ENCODE peak calls at places on chromosome 9, in four cellular contexts. One of them, this sample, is unnamed.

GRCh38 chr9:83991355-83991754 is 10.8 kb downstream of the RMI1 start:
- DNase-seq in K562: no peak
- DNase-seq in GM12878: no peak
- DNase-seq in WTC11: no peak
- DNase-seq in this sample: no peak

GRCh38 chr9:74589576-74589975 is 92.4 kb downstream of the RORB start:
- DNase-seq in WTC11: no peak
- DNase-seq in K562: no peak
- DNase-seq in GM12878: no peak
- DNase-seq in this sample: no peak

GRCh38 chr9:4596165-4596922 is 65.8 kb upstream of the PLPP6 start:
- DNase-seq in GM12878: peak
- DNase-seq in WTC11: no peak
- DNase-seq in K562: no peak
- DNase-seq in this sample: no peak

GRCh38 chr9:120876842-120877240 is at the start of gene PHF19:
- DNase-seq in GM12878: no peak
- DNase-seq in K562: no peak
- DNase-seq in WTC11: no peak
- DNase-seq in this sample: peak

GRCh38 chr9:91037511-91038482 is 236.2 kb downstream of the SYK start:
- DNase-seq in K562: no peak
- DNase-seq in WTC11: no peak
- DNase-seq in GM12878: no peak
- DNase-seq in this sample: peak

GRCh38 chr9:14692536-14692917 is 705 bp downstream of the ZDHHC21 start:
- DNase-seq in WTC11: no peak
- DNase-seq in GM12878: no peak
- DNase-seq in K562: no peak
- DNase-seq in this sample: peak

GRCh38 chr9:87464110-87464991 is 33.3 kb upstream of the DAPK1 start:
- DNase-seq in GM12878: peak
- DNase-seq in K562: no peak
- DNase-seq in WTC11: no peak
- DNase-seq in this sample: no peak

GRCh38 chr9:76203373-76203772 is 190.9 kb downstream of the RFK start:
- DNase-seq in K562: no peak
- DNase-seq in WTC11: no peak
- DNase-seq in GM12878: no peak
- DNase-seq in this sample: no peak

GRCh38 chr9:121893787-121894186 is 199.3 kb downstream of the TTLL11 start:
- DNase-seq in WTC11: no peak
- DNase-seq in GM12878: no peak
- DNase-seq in K562: no peak
- DNase-seq in this sample: no peak

GRCh38 chr9:127705577-127706215 is 1.1 kb upstream of the CFAP157 start:
- DNase-seq in GM12878: no peak
- DNase-seq in WTC11: no peak
- DNase-seq in K562: no peak
- DNase-seq in this sample: no peak

GRCh38 chr9:134517069-134517680 is 124.4 kb upstream of the COL5A1 start:
- DNase-seq in WTC11: no peak
- DNase-seq in K562: no peak
- DNase-seq in GM12878: no peak
- DNase-seq in this sample: no peak

GRCh38 chr9:112084334-112084733 is 90.8 kb downstream of the SUSD1 start:
- DNase-seq in K562: no peak
- DNase-seq in WTC11: no peak
- DNase-seq in GM12878: no peak
- DNase-seq in this sample: no peak

GRCh38 chr9:80090317-80090716 is 518.6 kb downstream of the TLE4 start:
- DNase-seq in K562: no peak
- DNase-seq in WTC11: no peak
- DNase-seq in GM12878: no peak
- DNase-seq in this sample: no peak

GRCh38 chr9:129398101-129398795 is 220.2 kb upstream of the IER5L start:
- DNase-seq in WTC11: no peak
- DNase-seq in K562: no peak
- DNase-seq in GM12878: no peak
- DNase-seq in this sample: no peak

GRCh38 chr9:110880123-110880522 is 158.1 kb downstream of the LPAR1 start:
- DNase-seq in WTC11: no peak
- DNase-seq in GM12878: no peak
- DNase-seq in K562: no peak
- DNase-seq in this sample: no peak

GRCh38 chr9:94056442-94056974 is 27.8 kb upstream of the PTPDC1 start:
- DNase-seq in K562: no peak
- DNase-seq in GM12878: no peak
- DNase-seq in WTC11: no peak
- DNase-seq in this sample: no peak

GRCh38 chr9:22452415-22453010 is 5.9 kb downstream of the DMRTA1 start:
- DNase-seq in WTC11: peak
- DNase-seq in GM12878: no peak
- DNase-seq in K562: no peak
- DNase-seq in this sample: peak

GRCh38 chr9:138028596-138028995 is 151.0 kb downstream of the CACNA1B start:
- DNase-seq in K562: peak
- DNase-seq in GM12878: no peak
- DNase-seq in WTC11: no peak
- DNase-seq in this sample: no peak

GRCh38 chr9:83322438-83322837 is 215.8 kb downstream of the FRMD3 start:
- DNase-seq in K562: no peak
- DNase-seq in WTC11: no peak
- DNase-seq in GM12878: no peak
- DNase-seq in this sample: peak

GRCh38 chr9:88476491-88477271 is 58.3 kb upstream of the NXNL2 start:
- DNase-seq in WTC11: no peak
- DNase-seq in GM12878: peak
- DNase-seq in K562: no peak
- DNase-seq in this sample: no peak

GRCh38 chr9:128552153-128552743 is at the start of gene SPTAN1:
- DNase-seq in GM12878: peak
- DNase-seq in K562: peak
- DNase-seq in WTC11: peak
- DNase-seq in this sample: peak

GRCh38 chr9:69264526-69264925 is 60.5 kb upstream of the ENTREP1 start:
- DNase-seq in K562: no peak
- DNase-seq in WTC11: no peak
- DNase-seq in GM12878: no peak
- DNase-seq in this sample: no peak

GRCh38 chr9:38018964-38019602 is 49.9 kb downstream of the SHB start:
- DNase-seq in K562: no peak
- DNase-seq in GM12878: no peak
- DNase-seq in WTC11: no peak
- DNase-seq in this sample: peak

GRCh38 chr9:91425270-91425669 is 1.6 kb upstream of the NFIL3 start:
- DNase-seq in K562: no peak
- DNase-seq in GM12878: no peak
- DNase-seq in WTC11: no peak
- DNase-seq in this sample: no peak

GRCh38 chr9:8261737-8262136 is 462.2 kb upstream of the DMAC1 start:
- DNase-seq in GM12878: no peak
- DNase-seq in K562: no peak
- DNase-seq in WTC11: no peak
- DNase-seq in this sample: no peak

GRCh38 chr9:91949946-91950664 is at the start of gene ROR2:
- DNase-seq in WTC11: peak
- DNase-seq in K562: peak
- DNase-seq in GM12878: no peak
- DNase-seq in this sample: no peak

GRCh38 chr9:6247266-6247665 is 31.7 kb downstream of the IL33 start:
- DNase-seq in WTC11: no peak
- DNase-seq in GM12878: no peak
- DNase-seq in K562: no peak
- DNase-seq in this sample: no peak

GRCh38 chr9:128027166-128027539 is 40.0 kb downstream of the NAIF1 start:
- DNase-seq in GM12878: no peak
- DNase-seq in K562: no peak
- DNase-seq in WTC11: no peak
- DNase-seq in this sample: no peak

GRCh38 chr9:105316703-105317102 is 72.3 kb downstream of the SLC44A1 start:
- DNase-seq in GM12878: no peak
- DNase-seq in WTC11: no peak
- DNase-seq in K562: no peak
- DNase-seq in this sample: no peak

GRCh38 chr9:122051401-122052346 is 41.4 kb downstream of the TTLL11 start:
- DNase-seq in WTC11: no peak
- DNase-seq in K562: peak
- DNase-seq in GM12878: peak
- DNase-seq in this sample: no peak

GRCh38 chr9:95080961-95081658 is 236.4 kb downstream of the FANCC start:
- DNase-seq in K562: no peak
- DNase-seq in GM12878: no peak
- DNase-seq in WTC11: no peak
- DNase-seq in this sample: no peak

GRCh38 chr9:92974161-92974661 is 26.9 kb downstream of the FGD3 start:
- DNase-seq in K562: no peak
- DNase-seq in WTC11: no peak
- DNase-seq in GM12878: no peak
- DNase-seq in this sample: peak

GRCh38 chr9:36341936-36342577 is 58.0 kb downstream of the RNF38 start:
- DNase-seq in K562: no peak
- DNase-seq in WTC11: no peak
- DNase-seq in GM12878: no peak
- DNase-seq in this sample: no peak

GRCh38 chr9:121499427-121500164 is at the start of gene GGTA1:
- DNase-seq in K562: peak
- DNase-seq in WTC11: peak
- DNase-seq in GM12878: no peak
- DNase-seq in this sample: no peak

GRCh38 chr9:126049896-126050604 is 276.6 kb upstream of the MVB12B start:
- DNase-seq in GM12878: no peak
- DNase-seq in K562: peak
- DNase-seq in WTC11: no peak
- DNase-seq in this sample: no peak
- TF ChIP-seq CBFB in GM12878: no peak
- TF ChIP-seq CBFB in K562: no peak
- TF ChIP-seq CBFB in WTC11: no peak
- TF ChIP-seq CBFB in this sample: no peak

DNA sequence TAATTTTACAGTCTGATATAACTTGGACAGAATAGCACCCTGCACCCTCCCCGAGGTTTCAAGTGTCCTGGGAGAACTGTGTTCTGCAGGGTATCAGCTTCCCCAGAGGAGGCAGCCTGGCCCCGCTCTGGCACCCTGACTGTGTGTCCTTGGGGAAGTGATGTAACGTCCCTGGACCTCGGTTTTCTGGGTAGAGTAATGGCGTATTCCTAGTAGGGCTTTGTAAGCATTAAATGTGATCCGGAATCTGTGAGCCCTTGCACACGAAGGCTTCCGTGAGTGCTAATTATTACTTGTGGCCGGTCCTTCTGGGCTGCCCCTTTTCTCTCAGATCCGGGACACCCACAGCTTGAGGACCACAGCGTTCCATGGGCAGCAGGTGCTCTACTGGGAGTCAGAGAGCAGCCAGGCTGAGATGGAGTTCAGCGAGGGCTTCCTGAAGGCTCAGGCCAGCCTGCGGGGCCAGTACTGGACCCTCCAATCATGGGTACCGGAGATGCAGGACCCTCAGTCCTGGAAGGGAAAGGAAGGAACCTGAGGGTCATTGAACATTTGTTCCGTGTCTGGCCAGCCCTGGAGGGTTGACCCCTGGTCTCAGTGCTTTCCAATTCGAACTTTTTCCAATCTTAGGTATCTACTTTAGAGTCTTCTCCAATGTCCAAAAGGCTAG is 1.0 kb upstream of the CACFD1 start:
- DNase-seq in K562: no peak
- DNase-seq in WTC11: peak
- DNase-seq in GM12878: no peak
- DNase-seq in this sample: peak
- TF ChIP-seq CBFB in K562: no peak
- TF ChIP-seq CBFB in WTC11: no peak
- TF ChIP-seq CBFB in GM12878: no peak
- TF ChIP-seq CBFB in this sample: no peak

GRCh38 chr9:113581865-113582697 is 118.6 kb downstream of the RGS3 start:
- DNase-seq in K562: no peak
- DNase-seq in WTC11: no peak
- DNase-seq in GM12878: peak
- DNase-seq in this sample: no peak

GRCh38 chr9:113579270-113580040 is 115.9 kb downstream of the RGS3 start:
- DNase-seq in K562: no peak
- DNase-seq in GM12878: no peak
- DNase-seq in WTC11: no peak
- DNase-seq in this sample: no peak

GRCh38 chr9:113580954-113581311 is 117.4 kb downstream of the RGS3 start:
- DNase-seq in WTC11: no peak
- DNase-seq in GM12878: no peak
- DNase-seq in K562: no peak
- DNase-seq in this sample: no peak

GRCh38 chr9:113578877-113579269 is 115.3 kb downstream of the RGS3 start:
- DNase-seq in K562: peak
- DNase-seq in GM12878: peak
- DNase-seq in WTC11: no peak
- DNase-seq in this sample: no peak

DNA sequence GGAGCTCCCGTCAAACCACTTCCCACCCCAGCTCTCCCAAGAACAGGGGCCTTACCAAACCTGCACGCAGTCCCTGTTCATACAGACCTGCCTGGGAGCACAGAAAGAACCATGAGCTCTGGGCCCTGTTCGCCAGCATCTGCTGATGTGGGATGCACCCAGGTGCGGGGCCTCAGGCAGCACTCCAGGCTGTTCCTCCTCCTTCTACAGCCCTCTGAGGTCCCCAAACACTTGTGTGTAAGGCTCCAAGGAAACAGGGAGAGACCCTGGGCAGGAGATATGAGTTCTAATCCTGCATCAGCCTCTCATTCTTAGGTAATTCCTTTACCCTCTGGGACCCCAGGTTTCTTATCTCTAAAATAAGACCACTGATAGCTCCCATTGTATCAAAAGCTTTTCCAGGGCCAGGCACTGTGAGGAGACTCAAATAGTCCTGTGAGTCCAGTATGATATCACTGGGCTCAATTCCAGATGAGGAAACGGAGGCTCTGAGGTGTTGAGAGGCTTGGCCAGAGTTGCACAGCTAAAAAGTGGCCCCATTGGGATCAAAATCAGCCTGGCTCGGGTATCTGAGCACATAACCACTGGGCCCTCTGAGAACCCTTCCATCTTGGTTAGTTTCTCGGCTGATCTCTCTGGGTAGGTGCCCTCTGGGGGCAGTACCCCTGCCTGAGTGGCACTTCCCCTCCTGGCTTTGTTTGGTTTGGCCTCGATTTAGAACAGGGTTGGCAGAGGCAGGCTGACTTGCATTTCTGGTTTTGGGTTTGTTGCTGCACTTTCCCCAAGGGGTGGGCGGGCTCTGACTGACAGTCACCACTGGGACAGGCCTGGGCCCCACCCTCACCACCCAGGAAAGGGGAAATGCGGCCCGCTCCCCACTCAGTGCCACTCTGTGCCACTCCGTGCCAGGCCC is 116.8 kb downstream of the RGS3 start:
- DNase-seq in GM12878: peak
- DNase-seq in WTC11: no peak
- DNase-seq in K562: no peak
- DNase-seq in this sample: no peak
- TF ChIP-seq CBFB in GM12878: no peak
- TF ChIP-seq CBFB in WTC11: no peak
- TF ChIP-seq CBFB in K562: no peak
- TF ChIP-seq CBFB in this sample: no peak

GRCh38 chr9:131776473-131776872 is 36.6 kb upstream of the RAPGEF1 start:
- DNase-seq in WTC11: peak
- DNase-seq in K562: peak
- DNase-seq in GM12878: no peak
- DNase-seq in this sample: peak
- TF ChIP-seq CBFB in WTC11: no peak
- TF ChIP-seq CBFB in K562: no peak
- TF ChIP-seq CBFB in GM12878: no peak
- TF ChIP-seq CBFB in this sample: no peak

This sample was measured in HepG2.